ENCODE peak calls at places on chromosomes 1 and 21, in ten cellular contexts. H is AG09319, I is epithelial cell of esophagus, Z is endodermal cell, S is body of pancreas, X is suprapubic skin, A is left lung, O is BE2C, P is fibroblast of pulmonary artery, Y is neural progenitor cell. K is an unnamed sample.

GRCh38 chr1:234602334-234603220 is 7.4 kb downstream of the IRF2BP2 start:
- DNase-seq in H (no peak), I (peak; percentile 93), Z (no peak), S (peak; percentile 67), X (no peak), A (no peak), O (peak; percentile 48), P (peak; percentile 95), Y (no peak), K (no peak)

GRCh38 chr1:196180847-196181593 is 427.2 kb downstream of the KCNT2 start:
- DNase-seq in H (peak; percentile 74), I (peak; percentile 97), Z (no peak), S (no peak), X (no peak), A (no peak), O (no peak), P (peak; percentile 97), Y (no peak), K (no peak)

GRCh38 chr1:8218351-8219092 is 99.4 kb upstream of the SLC45A1 start:
- DNase-seq in H (no peak), I (peak; percentile 56), Z (no peak), S (no peak), X (no peak), A (peak; percentile 61), O (no peak), P (no peak), Y (no peak), K (no peak)

GRCh38 chr1:14733053-14733778 is 134.7 kb downstream of the KAZN start:
- DNase-seq in H (no peak), I (peak; percentile 99), Z (peak; percentile 86), S (peak; percentile 18), X (no peak), A (no peak), O (no peak), P (no peak), Y (peak; percentile 63), K (no peak)

GRCh38 chr1:229221106-229222019 is 49.5 kb upstream of the RAB4A start:
- DNase-seq in H (no peak), I (peak; percentile 71), Z (no peak), S (peak; percentile 79), X (no peak), A (no peak), O (peak; percentile 37), P (peak; percentile 78), Y (no peak), K (no peak)

GRCh38 chr1:156194300-156194652 is 372 bp downstream of the SLC25A44 start:
- DNase-seq in H (no peak), I (peak; percentile 10), Z (no peak), S (no peak), X (no peak), A (no peak), O (no peak), P (no peak), Y (no peak), K (no peak)

GRCh38 chr1:2595261-2595811 is 8.8 kb downstream of the PRXL2B start:
- DNase-seq in H (no peak), I (no peak), Z (peak; percentile 36), S (peak; percentile 2), X (peak; percentile 71), A (peak; percentile 76), O (no peak), P (no peak), Y (no peak), K (peak; percentile 12)

GRCh38 chr21:33080776-33081175 is 10.8 kb downstream of the OLIG1 start:
- DNase-seq in H (no peak), I (no peak), Z (no peak), S (no peak), X (no peak), A (no peak), O (no peak), P (no peak), Y (no peak), K (no peak)

GRCh38 chr1:9842073-9842711 is 18.4 kb upstream of the CLSTN1 start:
- DNase-seq in H (no peak), I (no peak), Z (no peak), S (no peak), X (no peak), A (no peak), O (no peak), P (no peak), Y (no peak), K (no peak)

GRCh38 chr1:9844106-9844505 is 20.3 kb upstream of the CLSTN1 start:
- DNase-seq in H (no peak), I (no peak), Z (peak; percentile 36), S (no peak), X (no peak), A (no peak), O (no peak), P (peak; percentile 30), Y (no peak), K (no peak)

GRCh38 chr1:9843576-9843945 is 19.8 kb upstream of the CLSTN1 start:
- DNase-seq in H (no peak), I (peak; percentile 74), Z (peak; percentile 44), S (no peak), X (no peak), A (no peak), O (no peak), P (no peak), Y (no peak), K (no peak)

GRCh38 chr1:9841460-9841859 is 17.7 kb upstream of the CLSTN1 start:
- DNase-seq in H (no peak), I (no peak), Z (no peak), S (no peak), X (no peak), A (peak; percentile 21), O (no peak), P (no peak), Y (no peak), K (no peak)

GRCh38 chr1:9842781-9843575 is 19.2 kb upstream of the CLSTN1 start:
- DNase-seq in H (no peak), I (no peak), Z (peak; percentile 57), S (peak; percentile 70), X (no peak), A (no peak), O (no peak), P (peak; percentile 39), Y (no peak), K (no peak)
- TF ChIP-seq CTCF in H (no peak), I (no peak), Z (no peak), S (no peak), X (no peak), A (no peak), O (no peak), P (no peak), Y (no peak), K (no peak)

DNA sequence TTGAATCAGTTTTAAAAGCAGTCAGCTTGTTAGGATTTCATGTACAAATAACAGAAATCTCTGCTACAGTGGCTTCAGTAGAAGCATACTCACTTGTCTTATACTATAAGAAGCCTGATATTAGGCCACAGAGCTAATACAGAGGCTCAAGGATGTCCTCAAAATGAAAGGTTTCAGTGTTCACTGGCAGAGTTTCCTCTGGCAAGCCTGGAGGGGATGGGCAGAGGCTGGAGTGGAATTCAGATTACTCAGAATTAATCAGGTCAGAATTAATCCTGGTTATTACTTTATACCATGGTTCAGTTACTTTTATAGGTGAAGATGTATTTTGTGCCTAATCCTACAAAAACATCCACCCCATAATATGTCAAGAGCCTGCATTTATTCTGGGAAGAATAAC is 520.5 kb downstream of the USP25 start:
- DNase-seq in H (no peak), I (no peak), Z (no peak), S (no peak), X (no peak), A (no peak), O (no peak), P (no peak), Y (no peak), K (no peak)
- TF ChIP-seq CTCF in H (no peak), I (no peak), Z (no peak), S (no peak), X (no peak), A (no peak), O (no peak), P (no peak), Y (no peak), K (no peak)

DNA sequence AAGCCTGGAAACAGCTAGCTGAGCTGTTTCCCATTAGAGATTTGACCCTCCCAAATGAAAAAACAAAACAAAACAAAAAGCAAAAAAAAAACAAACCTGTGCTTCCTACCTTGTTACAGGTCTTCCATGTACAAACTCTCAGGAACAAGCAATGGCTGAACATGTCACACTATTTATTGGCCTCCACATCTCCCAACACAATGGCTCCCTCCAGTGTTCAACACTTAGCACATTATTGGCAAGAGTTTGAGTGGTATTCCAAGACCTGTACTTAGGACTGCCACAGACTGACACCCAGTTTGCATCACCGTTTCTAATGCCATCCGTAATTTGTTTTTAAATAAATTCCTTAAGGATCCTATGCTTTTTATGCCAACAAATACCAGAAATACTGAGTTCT is 195.0 kb upstream of the OLFM3 start:
- DNase-seq in H (no peak), I (peak; percentile 70), Z (peak; percentile 71), S (peak; percentile 28), X (no peak), A (no peak), O (peak; percentile 59), P (peak; percentile 18), Y (peak; percentile 85), K (no peak)
- TF ChIP-seq CTCF in H (no peak), I (peak; percentile 66), Z (peak; percentile 83), S (peak; percentile 70), X (no peak), A (no peak), O (peak; percentile 90), P (peak; percentile 12), Y (peak; percentile 83), K (no peak)

GRCh38 chr1:206684478-206685255 is at the start of gene MAPKAPK2:
- DNase-seq in H (no peak), I (peak; percentile 74), Z (peak; percentile 94), S (peak; percentile 86), X (peak; percentile 93), A (peak; percentile 93), O (peak; percentile 84), P (peak; percentile 69), Y (peak; percentile 92), K (peak; percentile 72)
- TF ChIP-seq CTCF in H (no peak), I (no peak), Z (no peak), S (no peak), X (no peak), A (no peak), O (no peak), P (no peak), Y (no peak), K (no peak)

DNA sequence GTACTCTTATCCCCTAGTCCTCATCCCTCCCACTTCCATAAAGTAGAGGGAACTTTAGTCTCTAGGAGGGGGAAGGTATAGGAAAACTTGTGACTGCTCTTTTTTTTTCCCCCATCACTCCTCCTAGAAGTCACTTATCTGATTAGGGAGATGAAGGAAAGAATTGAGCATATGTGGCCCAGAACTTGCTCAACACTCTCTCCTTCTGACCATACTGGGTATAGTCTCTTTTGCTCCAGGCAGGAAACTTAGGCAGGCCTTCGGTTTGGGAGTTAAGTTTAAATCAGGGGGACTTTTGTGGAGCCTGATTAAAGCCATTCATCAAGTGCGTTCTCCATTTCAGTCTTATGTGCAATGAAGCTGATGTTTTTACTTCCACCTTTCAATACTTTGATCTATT is 5.8 kb downstream of the UBE2U start:
- DNase-seq in H (no peak), I (no peak), Z (no peak), S (no peak), X (no peak), A (no peak), O (no peak), P (peak; percentile 21), Y (no peak), K (no peak)
- TF ChIP-seq CTCF in H (no peak), I (no peak), Z (peak; percentile 52), S (no peak), X (no peak), A (no peak), O (peak; percentile 10), P (no peak), Y (no peak), K (no peak)

GRCh38 chr1:224357626-224358124 is 996 bp downstream of the CNIH4 start:
- DNase-seq in H (peak; percentile 56), I (peak; percentile 69), Z (no peak), S (no peak), X (no peak), A (no peak), O (no peak), P (peak; percentile 79), Y (peak; percentile 2), K (no peak)
- TF ChIP-seq CTCF in H (no peak), I (no peak), Z (no peak), S (no peak), X (no peak), A (no peak), O (no peak), P (no peak), Y (no peak), K (no peak)